ENCODE peak calls at places on chromosomes 1 and 21, in nine cellular contexts. S, B, L, C, I, D, E, Y and R are unnamed samples.

GRCh38 chr1:167621780-167622179 is 8.3 kb upstream of the RCSD1 start:
- DNase-seq in S (no peak), D (no peak), I (no peak), Y (no peak), L (no peak), B (no peak), C (no peak), E (no peak), R (no peak)

GRCh38 chr1:200445213-200445612 is 35.4 kb upstream of the ZNF281 start:
- DNase-seq in B (no peak), D (no peak), Y (no peak), C (peak; percentile 69), S (no peak), I (peak; percentile 25), L (no peak), E (peak; percentile 70), R (no peak)

GRCh38 chr21:17784604-17785402 is 34.4 kb downstream of the C21orf91 start:
- DNase-seq in B (no peak), Y (no peak), C (no peak), L (no peak), E (no peak), S (no peak), D (no peak), I (peak; percentile 54), R (no peak)

GRCh38 chr1:2101946-2102345 is 51.7 kb downstream of the PRKCZ start:
- DNase-seq in D (no peak), L (no peak), E (no peak), Y (no peak), C (no peak), I (no peak), S (no peak), B (no peak), R (no peak)

GRCh38 chr21:30232011-30232410 is 16.1 kb upstream of the CLDN8 start:
- DNase-seq in D (no peak), B (no peak), Y (no peak), L (no peak), I (no peak), S (no peak), E (no peak), C (no peak), R (no peak)

GRCh38 chr1:6756455-6756854 is 28.8 kb upstream of the CAMTA1 start:
- DNase-seq in E (no peak), C (no peak), L (no peak), Y (no peak), I (no peak), B (no peak), D (no peak), S (no peak), R (no peak)

GRCh38 chr1:6448749-6449631 is 17.0 kb downstream of the TNFRSF25 start:
- DNase-seq in C (no peak), Y (no peak), S (no peak), B (no peak), I (no peak), L (no peak), D (no peak), E (no peak), R (no peak)

GRCh38 chr1:59879556-59879955 is 47.0 kb downstream of the CYP2J2 start:
- DNase-seq in L (no peak), C (peak; percentile 57), B (peak; percentile 46), S (peak; percentile 30), Y (peak; percentile 97), D (peak; percentile 8), E (peak; percentile 17), I (peak; percentile 65), R (peak; percentile 84)

GRCh38 chr1:234774971-234775370 is 165.0 kb upstream of the IRF2BP2 start:
- DNase-seq in I (no peak), D (no peak), E (no peak), Y (no peak), S (no peak), L (no peak), B (no peak), C (no peak), R (no peak)

GRCh38 chr1:67126111-67126746 is 8.5 kb downstream of the C1orf141 start:
- DNase-seq in I (no peak), Y (no peak), D (no peak), E (no peak), S (no peak), L (no peak), C (no peak), B (no peak), R (no peak)

GRCh38 chr1:235679644-235680043 is 30.1 kb upstream of the GNG4 start:
- DNase-seq in I (no peak), C (no peak), D (no peak), Y (no peak), S (no peak), B (no peak), E (no peak), L (no peak), R (no peak)

GRCh38 chr1:89051300-89051943 is 13.6 kb downstream of the GBP1 start:
- DNase-seq in E (no peak), D (no peak), Y (no peak), S (no peak), L (no peak), B (no peak), C (no peak), I (no peak), R (no peak)

GRCh38 chr1:156483397-156483796 is 17.2 kb downstream of the MEF2D start:
- DNase-seq in I (no peak), D (no peak), B (no peak), S (no peak), Y (no peak), C (no peak), L (no peak), E (no peak), R (no peak)

GRCh38 chr21:45971487-45972352 is 9.8 kb upstream of the COL6A1 start:
- DNase-seq in D (no peak), B (peak; percentile 81), I (no peak), L (no peak), C (peak; percentile 58), S (peak; percentile 79), Y (no peak), E (no peak), R (no peak)

GRCh38 chr1:28905921-28906666 is 8.3 kb upstream of the EPB41 start:
- DNase-seq in D (no peak), I (no peak), S (no peak), C (no peak), B (no peak), Y (no peak), E (no peak), L (no peak), R (no peak)

GRCh38 chr1:29704430-29704829 is 468.1 kb downstream of the PTPRU start:
- DNase-seq in C (no peak), L (no peak), B (no peak), I (no peak), D (no peak), Y (no peak), S (no peak), E (no peak), R (no peak)

GRCh38 chr1:8899046-8899445 is 20.6 kb upstream of the ENO1 start:
- DNase-seq in E (no peak), L (no peak), B (no peak), I (no peak), Y (no peak), C (no peak), D (no peak), S (no peak), R (no peak)

GRCh38 chr1:227766015-227766634 is 30.9 kb downstream of the SNAP47 start:
- DNase-seq in C (peak; percentile 31), Y (peak; percentile 41), L (peak; percentile 41), I (peak; percentile 73), E (no peak), S (no peak), D (peak; percentile 42), B (no peak), R (peak; percentile 64)